ENCODE peak calls at places on chromosomes 5 and 9, in nine cellular contexts. Z, D, P, I, F, H, V, G and X are unnamed samples.

GRCh38 chr5:113043491-113043931 is 66.9 kb downstream of the DCP2 start:
- DNase-seq in Z (peak; percentile 37), D (no peak), P (peak; percentile 7), I (peak; percentile 88), F (no peak), H (peak; percentile 72), V (no peak), G (peak; percentile 41), X (no peak)

GRCh38 chr5:80109549-80110478 is 74.7 kb downstream of the THBS4 start:
- DNase-seq in Z (no peak), D (peak; percentile 16), P (no peak), I (peak; percentile 71), F (no peak), H (peak; percentile 60), V (no peak), G (peak; percentile 6), X (no peak)

GRCh38 chr9:127183814-127184582 is 61.6 kb upstream of the ANGPTL2 start:
- DNase-seq in Z (peak; percentile 97), D (no peak), P (no peak), I (no peak), F (no peak), H (peak; percentile 58), V (peak; percentile 61), G (peak; percentile 95), X (no peak)

GRCh38 chr5:146369691-146370090 is 31.1 kb downstream of the POU4F3 start:
- DNase-seq in Z (peak; percentile 46), D (peak; percentile 39), P (no peak), I (no peak), F (no peak), H (no peak), V (no peak), G (peak; percentile 40), X (no peak)

GRCh38 chr9:122200960-122201635 is 27.7 kb downstream of the LHX6 start:
- DNase-seq in Z (peak; percentile 27), D (peak; percentile 62), P (no peak), I (no peak), F (no peak), H (no peak), V (no peak), G (peak; percentile 42), X (no peak)

GRCh38 chr5:10761842-10762165 is 770 bp upstream of the DAP start:
- DNase-seq in Z (peak; percentile 17), D (no peak), P (no peak), I (no peak), F (no peak), H (no peak), V (no peak), G (no peak), X (no peak)

GRCh38 chr5:173051746-173052145 is 4.4 kb upstream of the CREBRF start:
- DNase-seq in Z (peak; percentile 52), D (peak; percentile 76), P (no peak), I (no peak), F (no peak), H (no peak), V (no peak), G (no peak), X (no peak)

GRCh38 chr5:38316544-38317224 is 58.3 kb downstream of the EGFLAM start:
- DNase-seq in Z (peak; percentile 82), D (peak; percentile 52), P (no peak), I (peak; percentile 78), F (no peak), H (peak; percentile 18), V (no peak), G (peak; percentile 29), X (no peak)

GRCh38 chr5:55533806-55534435 is 843 bp downstream of the PLPP1 start:
- DNase-seq in Z (peak; percentile 33), D (peak; percentile 40), P (peak; percentile 54), I (peak; percentile 81), F (peak; percentile 46), H (no peak), V (no peak), G (peak; percentile 48), X (no peak)

GRCh38 chr9:95012902-95013301 is 286.4 kb downstream of the AOPEP start:
- DNase-seq in Z (no peak), D (no peak), P (no peak), I (no peak), F (no peak), H (no peak), V (no peak), G (no peak), X (no peak)
- H3K4me3 ChIP-seq in Z (no peak overlapping the region), D (no peak overlapping the region), P (no peak overlapping the region), I (no peak overlapping the region), F (no peak overlapping the region), H (peak overlapping the region; percentile 20), V (no peak overlapping the region), G (no peak overlapping the region), X (no peak overlapping the region)

GRCh38 chr5:141634720-141635119 is 1.9 kb downstream of the HDAC3 start:
- DNase-seq in Z (no peak), D (no peak), P (no peak), I (no peak), F (no peak), H (no peak), V (no peak), G (no peak), X (no peak)
- H3K4me3 ChIP-seq in Z (no peak overlapping the region), D (no peak overlapping the region), P (no peak overlapping the region), I (no peak overlapping the region), F (no peak overlapping the region), H (peak overlapping the region; percentile 90), V (no peak overlapping the region), G (no peak overlapping the region), X (no peak overlapping the region)

GRCh38 chr9:93096131-93096802 is at the start of gene CARD19:
- DNase-seq in Z (peak; percentile 41), D (peak; percentile 70), P (no peak), I (no peak), F (peak; percentile 71), H (peak; percentile 59), V (peak; percentile 87), G (no peak), X (peak; percentile 57)

GRCh38 chr9:93093449-93094293 is 2.3 kb upstream of the CARD19 start:
- DNase-seq in Z (no peak), D (peak; percentile 20), P (no peak), I (no peak), F (no peak), H (no peak), V (peak; percentile 59), G (no peak), X (no peak)

GRCh38 chr9:93093081-93093448 is 3.0 kb upstream of the CARD19 start:
- DNase-seq in Z (no peak), D (no peak), P (no peak), I (no peak), F (no peak), H (no peak), V (peak; percentile 19), G (no peak), X (no peak)

GRCh38 chr9:93095205-93096130 is 549 bp upstream of the CARD19 start:
- DNase-seq in Z (peak; percentile 97), D (peak; percentile 100), P (peak; percentile 95), I (peak; percentile 99), F (peak; percentile 100), H (peak; percentile 100), V (peak; percentile 100), G (peak; percentile 99), X (peak; percentile 100)

GRCh38 chr9:93094294-93095204 is 1.5 kb upstream of the CARD19 start:
- DNase-seq in Z (no peak), D (peak; percentile 16), P (no peak), I (no peak), F (peak; percentile 69), H (peak; percentile 59), V (peak; percentile 77), G (no peak), X (no peak)
- H3K4me3 ChIP-seq in Z (peak overlapping the region; percentile 62), D (peak overlapping the region; percentile 77), P (peak overlapping the region; percentile 78), I (peak overlapping the region; percentile 68), F (peak overlapping the region; percentile 20), H (peak overlapping the region; percentile 72), V (peak overlapping the region; percentile 59), G (peak overlapping the region; percentile 50), X (peak overlapping the region; percentile 50)

DNA sequence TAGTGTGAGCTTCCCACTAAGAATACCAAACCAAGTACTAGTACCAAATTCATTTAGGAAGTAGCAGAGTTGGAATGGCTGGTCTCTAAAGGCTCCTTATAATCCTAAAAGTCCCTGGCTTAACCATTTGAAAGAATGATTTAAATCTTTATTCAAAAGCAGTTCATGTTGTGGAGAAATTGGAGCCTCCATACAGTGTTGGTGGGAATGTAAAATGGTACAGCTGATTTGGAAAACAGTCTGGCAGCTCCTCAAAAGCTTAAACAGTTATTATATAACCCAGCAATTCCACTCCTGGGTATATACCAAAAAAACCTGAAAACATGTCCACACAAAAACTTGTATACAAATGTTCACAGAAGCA is 2.9 kb downstream of the PLIN2 start:
- DNase-seq in Z (no peak), D (no peak), P (no peak), I (no peak), F (no peak), H (no peak), V (no peak), G (no peak), X (no peak)
- H3K4me3 ChIP-seq in Z (no peak overlapping the region), D (peak overlapping the region; percentile 99), P (peak overlapping the region; percentile 89), I (peak overlapping the region; percentile 76), F (no peak overlapping the region), H (peak overlapping the region; percentile 84), V (peak overlapping the region; percentile 96), G (peak overlapping the region; percentile 98), X (no peak overlapping the region)

DNA sequence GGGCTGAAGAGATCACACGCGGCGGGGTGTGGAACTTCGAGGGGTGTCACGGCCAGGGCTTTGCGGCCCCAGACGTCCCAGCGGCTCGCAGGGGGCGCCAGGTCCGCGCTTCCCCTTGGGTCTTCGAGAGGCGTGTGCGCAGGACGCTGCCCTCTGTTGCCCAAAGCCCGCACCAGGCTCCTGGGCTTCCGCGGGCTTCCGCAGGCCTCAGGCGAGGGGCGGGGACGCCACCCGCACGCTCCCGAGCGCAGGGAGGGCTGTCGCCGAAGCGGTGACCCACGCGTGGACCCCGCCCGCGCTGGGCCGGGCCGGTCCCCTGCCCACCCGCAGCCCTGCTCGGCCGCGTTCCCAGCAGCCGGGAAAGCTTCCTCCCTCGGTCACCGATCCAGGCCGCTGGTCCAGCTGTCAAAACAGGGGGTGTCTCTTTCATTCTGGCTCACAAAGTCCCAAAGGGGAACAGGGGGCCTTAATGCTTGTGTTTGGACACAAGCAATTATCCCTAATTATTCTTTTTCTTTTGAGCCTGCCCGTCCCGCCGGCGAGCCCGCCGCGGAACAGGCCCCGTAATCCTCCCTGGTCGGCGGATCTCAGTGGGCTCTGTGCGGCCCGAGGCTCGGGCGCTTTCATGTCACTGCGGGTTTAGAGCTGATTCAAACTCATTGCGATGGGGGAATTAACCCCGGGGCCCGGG is 60.6 kb downstream of the TMEM174 start:
- DNase-seq in Z (no peak), D (peak; percentile 20), P (no peak), I (peak; percentile 74), F (no peak), H (peak; percentile 14), V (no peak), G (no peak), X (no peak)
- H3K4me3 ChIP-seq in Z (no peak overlapping the region), D (peak overlapping the region; percentile 74), P (no peak overlapping the region), I (no peak overlapping the region), F (peak overlapping the region; percentile 10), H (peak overlapping the region; percentile 65), V (peak overlapping the region; percentile 43), G (no peak overlapping the region), X (peak overlapping the region; percentile 45)